ENCODE peak calls at places on chromosomes 11 and 22, in seven cellular contexts. One of them, this sample, is unnamed.

GRCh38 chr11:95764267-95764898 is 25.2 kb downstream of the FAM76B start:
- DNase-seq in A549: peak
- DNase-seq in ovary: no peak
- DNase-seq in body of pancreas: no peak
- DNase-seq in GM06990: peak
- DNase-seq in mucosa of descending colon: no peak
- DNase-seq in AG04450: peak
- DNase-seq in this sample: no peak

GRCh38 chr11:68994161-68994890 is 13.5 kb upstream of the MRGPRD start:
- DNase-seq in A549: no peak
- DNase-seq in ovary: no peak
- DNase-seq in body of pancreas: no peak
- DNase-seq in GM06990: no peak
- DNase-seq in mucosa of descending colon: no peak
- DNase-seq in AG04450: no peak
- DNase-seq in this sample: no peak

GRCh38 chr11:58575377-58576020 is at the start of gene LPXN:
- DNase-seq in A549: no peak
- DNase-seq in ovary: no peak
- DNase-seq in body of pancreas: no peak
- DNase-seq in GM06990: peak
- DNase-seq in mucosa of descending colon: peak
- DNase-seq in AG04450: no peak
- DNase-seq in this sample: no peak

GRCh38 chr22:31227186-31227585 is 15.1 kb downstream of the LIMK2 start:
- DNase-seq in A549: no peak
- DNase-seq in ovary: no peak
- DNase-seq in body of pancreas: no peak
- DNase-seq in GM06990: no peak
- DNase-seq in mucosa of descending colon: peak
- DNase-seq in AG04450: no peak
- DNase-seq in this sample: no peak

GRCh38 chr11:108483163-108483562 is 15.0 kb downstream of the POGLUT3 start:
- DNase-seq in A549: no peak
- DNase-seq in ovary: no peak
- DNase-seq in body of pancreas: no peak
- DNase-seq in GM06990: no peak
- DNase-seq in mucosa of descending colon: no peak
- DNase-seq in AG04450: no peak
- DNase-seq in this sample: no peak

GRCh38 chr11:2587976-2588748 is 111.6 kb downstream of the KCNQ1OT1 start:
- DNase-seq in A549: no peak
- DNase-seq in ovary: no peak
- DNase-seq in body of pancreas: peak
- DNase-seq in GM06990: no peak
- DNase-seq in mucosa of descending colon: no peak
- DNase-seq in AG04450: no peak
- DNase-seq in this sample: no peak

GRCh38 chr22:39712938-39713525 is 142.5 kb downstream of the CACNA1I start:
- DNase-seq in A549: no peak
- DNase-seq in ovary: no peak
- DNase-seq in body of pancreas: no peak
- DNase-seq in GM06990: no peak
- DNase-seq in mucosa of descending colon: no peak
- DNase-seq in AG04450: no peak
- DNase-seq in this sample: no peak

GRCh38 chr22:36160499-36160942 is at the start of gene APOL3:
- DNase-seq in A549: no peak
- DNase-seq in ovary: peak
- DNase-seq in body of pancreas: peak
- DNase-seq in GM06990: peak
- DNase-seq in mucosa of descending colon: peak
- DNase-seq in AG04450: no peak
- DNase-seq in this sample: no peak

GRCh38 chr11:44519989-44520737 is 45.3 kb upstream of the CD82 start:
- DNase-seq in A549: no peak
- DNase-seq in ovary: peak
- DNase-seq in body of pancreas: no peak
- DNase-seq in GM06990: no peak
- DNase-seq in mucosa of descending colon: no peak
- DNase-seq in AG04450: no peak
- DNase-seq in this sample: no peak

GRCh38 chr22:33519140-33519973 is 400.9 kb downstream of the LARGE1 start:
- DNase-seq in A549: peak
- DNase-seq in ovary: peak
- DNase-seq in body of pancreas: peak
- DNase-seq in GM06990: peak
- DNase-seq in mucosa of descending colon: peak
- DNase-seq in AG04450: no peak
- DNase-seq in this sample: peak

GRCh38 chr11:134750619-134751018 is 338.6 kb upstream of the B3GAT1 start:
- DNase-seq in A549: no peak
- DNase-seq in ovary: no peak
- DNase-seq in body of pancreas: no peak
- DNase-seq in GM06990: no peak
- DNase-seq in mucosa of descending colon: no peak
- DNase-seq in AG04450: no peak
- DNase-seq in this sample: no peak

GRCh38 chr22:30572840-30573593 is 1.4 kb downstream of the GAL3ST1 start:
- DNase-seq in A549: peak
- DNase-seq in ovary: no peak
- DNase-seq in body of pancreas: peak
- DNase-seq in GM06990: no peak
- DNase-seq in mucosa of descending colon: peak
- DNase-seq in AG04450: no peak
- DNase-seq in this sample: no peak

GRCh38 chr22:43341565-43341964 is 1.6 kb downstream of the SCUBE1 start:
- DNase-seq in A549: no peak
- DNase-seq in ovary: no peak
- DNase-seq in body of pancreas: no peak
- DNase-seq in GM06990: no peak
- DNase-seq in mucosa of descending colon: no peak
- DNase-seq in AG04450: no peak
- DNase-seq in this sample: no peak

GRCh38 chr11:100847696-100848216 is 160.7 kb downstream of the ARHGAP42 start:
- DNase-seq in A549: no peak
- DNase-seq in ovary: no peak
- DNase-seq in body of pancreas: no peak
- DNase-seq in GM06990: no peak
- DNase-seq in mucosa of descending colon: no peak
- DNase-seq in AG04450: no peak
- DNase-seq in this sample: no peak

GRCh38 chr11:71064702-71065515 is 187.5 kb downstream of the SHANK2 start:
- DNase-seq in A549: no peak
- DNase-seq in ovary: no peak
- DNase-seq in body of pancreas: no peak
- DNase-seq in GM06990: no peak
- DNase-seq in mucosa of descending colon: no peak
- DNase-seq in AG04450: no peak
- DNase-seq in this sample: no peak

GRCh38 chr22:27690596-27690995 is 111.0 kb downstream of the MN1 start:
- DNase-seq in A549: no peak
- DNase-seq in ovary: no peak
- DNase-seq in body of pancreas: no peak
- DNase-seq in GM06990: no peak
- DNase-seq in mucosa of descending colon: no peak
- DNase-seq in AG04450: no peak
- DNase-seq in this sample: no peak

GRCh38 chr11:16356751-16357365 is 512 bp upstream of the SOX6 start:
- DNase-seq in A549: no peak
- DNase-seq in ovary: no peak
- DNase-seq in body of pancreas: peak
- DNase-seq in GM06990: no peak
- DNase-seq in mucosa of descending colon: no peak
- DNase-seq in AG04450: no peak
- DNase-seq in this sample: no peak

GRCh38 chr11:45817191-45817590 is 12.2 kb downstream of the SLC35C1 start:
- DNase-seq in A549: no peak
- DNase-seq in ovary: no peak
- DNase-seq in body of pancreas: no peak
- DNase-seq in GM06990: peak
- DNase-seq in mucosa of descending colon: no peak
- DNase-seq in AG04450: no peak
- DNase-seq in this sample: no peak

GRCh38 chr22:38033522-38034277 is 23.5 kb upstream of the PICK1 start:
- DNase-seq in A549: no peak
- DNase-seq in ovary: no peak
- DNase-seq in body of pancreas: no peak
- DNase-seq in GM06990: no peak
- DNase-seq in mucosa of descending colon: no peak
- DNase-seq in AG04450: no peak
- DNase-seq in this sample: no peak

GRCh38 chr11:57279131-57279530 is 42.1 kb upstream of the APLNR start:
- DNase-seq in A549: no peak
- DNase-seq in ovary: no peak
- DNase-seq in body of pancreas: no peak
- DNase-seq in GM06990: no peak
- DNase-seq in mucosa of descending colon: no peak
- DNase-seq in AG04450: no peak
- DNase-seq in this sample: no peak

GRCh38 chr11:100686476-100686875 is 612 bp upstream of the ARHGAP42 start:
- DNase-seq in A549: no peak
- DNase-seq in ovary: no peak
- DNase-seq in body of pancreas: no peak
- DNase-seq in GM06990: no peak
- DNase-seq in mucosa of descending colon: no peak
- DNase-seq in AG04450: no peak
- DNase-seq in this sample: no peak

GRCh38 chr11:84865791-84866535 is 761.2 kb downstream of the DLG2 start:
- DNase-seq in A549: no peak
- DNase-seq in ovary: no peak
- DNase-seq in body of pancreas: no peak
- DNase-seq in GM06990: no peak
- DNase-seq in mucosa of descending colon: no peak
- DNase-seq in AG04450: no peak
- DNase-seq in this sample: no peak

GRCh38 chr22:18966748-18967147 is 30.7 kb upstream of the PRODH start:
- DNase-seq in A549: no peak
- DNase-seq in ovary: no peak
- DNase-seq in body of pancreas: peak
- DNase-seq in GM06990: no peak
- DNase-seq in mucosa of descending colon: no peak
- DNase-seq in AG04450: no peak
- DNase-seq in this sample: no peak

GRCh38 chr11:64891880-64892279 is 13.5 kb upstream of the EHD1 start:
- DNase-seq in A549: no peak
- DNase-seq in ovary: no peak
- DNase-seq in body of pancreas: no peak
- DNase-seq in GM06990: no peak
- DNase-seq in mucosa of descending colon: no peak
- DNase-seq in AG04450: no peak
- DNase-seq in this sample: no peak

GRCh38 chr22:20427104-20427944 is 10.3 kb downstream of the SCARF2 start:
- DNase-seq in A549: no peak
- DNase-seq in ovary: no peak
- DNase-seq in body of pancreas: no peak
- DNase-seq in GM06990: no peak
- DNase-seq in mucosa of descending colon: no peak
- DNase-seq in AG04450: no peak
- DNase-seq in this sample: no peak

GRCh38 chr11:134843735-134844134 is 431.7 kb upstream of the B3GAT1 start:
- DNase-seq in A549: no peak
- DNase-seq in ovary: no peak
- DNase-seq in body of pancreas: no peak
- DNase-seq in GM06990: no peak
- DNase-seq in mucosa of descending colon: no peak
- DNase-seq in AG04450: no peak
- DNase-seq in this sample: no peak

GRCh38 chr11:39120890-39121289 is 2338.6 kb downstream of the LRRC4C start:
- DNase-seq in A549: no peak
- DNase-seq in ovary: no peak
- DNase-seq in body of pancreas: no peak
- DNase-seq in GM06990: no peak
- DNase-seq in mucosa of descending colon: no peak
- DNase-seq in AG04450: no peak
- DNase-seq in this sample: no peak

GRCh38 chr11:34145073-34145472 is 39.6 kb downstream of the NAT10 start:
- DNase-seq in A549: no peak
- DNase-seq in ovary: no peak
- DNase-seq in body of pancreas: no peak
- DNase-seq in GM06990: peak
- DNase-seq in mucosa of descending colon: no peak
- DNase-seq in AG04450: no peak
- DNase-seq in this sample: no peak
- H3K4me3 ChIP-seq in A549: no peak
- H3K4me3 ChIP-seq in ovary: no peak
- H3K4me3 ChIP-seq in body of pancreas: no peak
- H3K4me3 ChIP-seq in GM06990: no peak
- H3K4me3 ChIP-seq in mucosa of descending colon: no peak
- H3K4me3 ChIP-seq in AG04450: no peak
- H3K4me3 ChIP-seq in this sample: no peak

GRCh38 chr11:77115181-77115611 is 12.6 kb downstream of the OMP start:
- DNase-seq in A549: peak
- DNase-seq in ovary: no peak
- DNase-seq in body of pancreas: no peak
- DNase-seq in GM06990: no peak
- DNase-seq in mucosa of descending colon: no peak
- DNase-seq in AG04450: no peak
- DNase-seq in this sample: no peak
- TF ChIP-seq CTCF in A549: no peak
- TF ChIP-seq CTCF in ovary: no peak
- TF ChIP-seq CTCF in body of pancreas: no peak
- TF ChIP-seq CTCF in GM06990: no peak
- TF ChIP-seq CTCF in mucosa of descending colon: no peak
- TF ChIP-seq CTCF in AG04450: peak
- TF ChIP-seq CTCF in this sample: peak

GRCh38 chr22:45538284-45538683 is 35.6 kb downstream of the FBLN1 start:
- DNase-seq in A549: no peak
- DNase-seq in ovary: no peak
- DNase-seq in body of pancreas: no peak
- DNase-seq in GM06990: no peak
- DNase-seq in mucosa of descending colon: no peak
- DNase-seq in AG04450: no peak
- DNase-seq in this sample: no peak
- H3K4me3 ChIP-seq in A549: no peak
- H3K4me3 ChIP-seq in ovary: no peak
- H3K4me3 ChIP-seq in body of pancreas: no peak
- H3K4me3 ChIP-seq in GM06990: no peak
- H3K4me3 ChIP-seq in mucosa of descending colon: no peak
- H3K4me3 ChIP-seq in AG04450: no peak
- H3K4me3 ChIP-seq in this sample: no peak

GRCh38 chr11:113906515-113906914 is 1.9 kb downstream of the HTR3B start:
- DNase-seq in A549: no peak
- DNase-seq in ovary: no peak
- DNase-seq in body of pancreas: peak
- DNase-seq in GM06990: no peak
- DNase-seq in mucosa of descending colon: peak
- DNase-seq in AG04450: no peak
- DNase-seq in this sample: no peak
- TF ChIP-seq CTCF in A549: no peak
- TF ChIP-seq CTCF in ovary: no peak
- TF ChIP-seq CTCF in body of pancreas: no peak
- TF ChIP-seq CTCF in GM06990: no peak
- TF ChIP-seq CTCF in mucosa of descending colon: no peak
- TF ChIP-seq CTCF in AG04450: no peak
- TF ChIP-seq CTCF in this sample: no peak

This sample was measured in AG04449.